ENCODE peak calls at places on chromosomes 3 and 15, in seven cellular contexts. H, Y, U, R, F, P and L are unnamed samples.

GRCh38 chr15:29348308-29348914 is 78.8 kb upstream of the NSMCE3 start:
- DNase-seq in H (no peak), Y (no peak), U (no peak), R (no peak), F (no peak), P (no peak), L (peak; percentile 9)

GRCh38 chr3:67327582-67327981 is 326.8 kb downstream of the SUCLG2 start:
- DNase-seq in H (no peak), Y (no peak), U (no peak), R (no peak), F (no peak), P (no peak), L (no peak)

GRCh38 chr15:91271565-91272153 is 171.6 kb downstream of the SV2B start:
- DNase-seq in H (peak; percentile 73), Y (peak; percentile 41), U (peak; percentile 59), R (peak; percentile 48), F (no peak), P (peak; percentile 82), L (peak; percentile 43)

GRCh38 chr3:114093001-114093350 is 36.4 kb downstream of the QTRT2 start:
- DNase-seq in H (no peak), Y (no peak), U (no peak), R (no peak), F (no peak), P (no peak), L (no peak)

GRCh38 chr15:31383150-31383549 is 56.5 kb downstream of the KLF13 start:
- DNase-seq in H (no peak), Y (no peak), U (no peak), R (no peak), F (peak; percentile 2), P (no peak), L (no peak)

GRCh38 chr3:151156618-151157216 is 46.3 kb downstream of the GPR171 start:
- DNase-seq in H (peak; percentile 54), Y (peak; percentile 9), U (no peak), R (no peak), F (no peak), P (peak; percentile 85), L (peak; percentile 82)

GRCh38 chr3:174355505-174355904 is 503.6 kb upstream of the NAALADL2 start:
- DNase-seq in H (peak; percentile 45), Y (peak; percentile 26), U (no peak), R (no peak), F (no peak), P (peak; percentile 63), L (peak; percentile 36)

GRCh38 chr3:52831500-52832301 is 1.2 kb upstream of the ITIH4 start:
- DNase-seq in H (peak; percentile 79), Y (peak; percentile 85), U (no peak), R (no peak), F (no peak), P (peak; percentile 94), L (peak; percentile 77)

GRCh38 chr3:59754456-59754855 is 704.6 kb upstream of the CFAP20DC start:
- DNase-seq in H (no peak), Y (no peak), U (no peak), R (no peak), F (no peak), P (no peak), L (no peak)

GRCh38 chr3:9727743-9728142 is 3.8 kb upstream of the BRPF1 start:
- DNase-seq in H (peak; percentile 13), Y (no peak), U (no peak), R (no peak), F (no peak), P (no peak), L (no peak)

GRCh38 chr3:177282028-177282655 is 84.9 kb upstream of the TBL1XR1 start:
- DNase-seq in H (no peak), Y (no peak), U (no peak), R (no peak), F (no peak), P (peak; percentile 36), L (no peak)

GRCh38 chr3:189756651-189757078 is 125.5 kb downstream of the TP63 start:
- DNase-seq in H (no peak), Y (no peak), U (no peak), R (no peak), F (no peak), P (no peak), L (peak; percentile 3)

GRCh38 chr15:38874464-38874863 is 309.9 kb upstream of the RASGRP1 start:
- DNase-seq in H (no peak), Y (no peak), U (no peak), R (no peak), F (no peak), P (no peak), L (no peak)

GRCh38 chr3:4981688-4982494 is 2.7 kb downstream of the BHLHE40 start:
- DNase-seq in H (peak; percentile 85), Y (no peak), U (no peak), R (no peak), F (no peak), P (peak; percentile 15), L (peak; percentile 80)

GRCh38 chr3:146796078-146796477 is 190.9 kb upstream of the PLSCR5 start:
- DNase-seq in H (no peak), Y (no peak), U (no peak), R (no peak), F (no peak), P (peak; percentile 42), L (no peak)

GRCh38 chr3:144865886-144866285 is 894.3 kb downstream of the DIPK2A start:
- DNase-seq in H (no peak), Y (no peak), U (no peak), R (no peak), F (no peak), P (no peak), L (no peak)

GRCh38 chr15:38147246-38147645 is 105.4 kb upstream of the SPRED1 start:
- DNase-seq in H (no peak), Y (no peak), U (no peak), R (no peak), F (no peak), P (no peak), L (no peak)

GRCh38 chr15:35958021-35958420 is 412.1 kb upstream of the DPH6 start:
- DNase-seq in H (no peak), Y (no peak), U (no peak), R (no peak), F (no peak), P (peak; percentile 96), L (no peak)

GRCh38 chr3:38165722-38166387 is 518 bp downstream of the OXSR1 start:
- DNase-seq in H (no peak), Y (peak; percentile 19), U (no peak), R (no peak), F (peak; percentile 86), P (peak; percentile 36), L (peak; percentile 51)

GRCh38 chr15:38351466-38351865 is 98.8 kb downstream of the SPRED1 start:
- DNase-seq in H (no peak), Y (no peak), U (no peak), R (no peak), F (no peak), P (no peak), L (no peak)

GRCh38 chr3:13088020-13089006 is 15.1 kb upstream of the IQSEC1 start:
- DNase-seq in H (peak; percentile 83), Y (no peak), U (no peak), R (no peak), F (no peak), P (peak; percentile 89), L (no peak)

GRCh38 chr15:31298707-31299172 is 27.9 kb upstream of the KLF13 start:
- DNase-seq in H (no peak), Y (no peak), U (no peak), R (no peak), F (no peak), P (peak; percentile 92), L (no peak)

GRCh38 chr15:100635406-100636071 is 33.1 kb downstream of the ASB7 start:
- DNase-seq in H (no peak), Y (no peak), U (no peak), R (no peak), F (no peak), P (no peak), L (no peak)

GRCh38 chr3:106089806-106090205 is 221.0 kb upstream of the CBLB start:
- DNase-seq in H (no peak), Y (no peak), U (no peak), R (no peak), F (no peak), P (no peak), L (no peak)

GRCh38 chr3:105791919-105792786 is 76.7 kb downstream of the CBLB start:
- DNase-seq in H (peak; percentile 9), Y (peak; percentile 30), U (no peak), R (no peak), F (no peak), P (no peak), L (peak; percentile 44)

GRCh38 chr3:126895178-126896066 is 87.5 kb upstream of the PLXNA1 start:
- DNase-seq in H (no peak), Y (no peak), U (no peak), R (no peak), F (peak; percentile 53), P (no peak), L (no peak)

GRCh38 chr15:61205427-61205826 is 23.7 kb downstream of the RORA start:
- DNase-seq in H (no peak), Y (no peak), U (peak; percentile 5), R (no peak), F (no peak), P (no peak), L (peak; percentile 32)

GRCh38 chr15:93037341-93038063 is 51.5 kb downstream of the RGMA start:
- DNase-seq in H (peak; percentile 81), Y (no peak), U (peak; percentile 52), R (no peak), F (peak; percentile 77), P (peak; percentile 98), L (no peak)